ENCODE peak calls at places on chromosomes 1 and 21, in nine cellular contexts. J is AG04450, A is coronary artery, M is PC-3, T is GM06990, O is A549, G is Peyer's patch, I is small intestine, H is upper lobe of right lung. F is an unnamed sample.

GRCh38 chr1:182725264-182725965 is 41.0 kb upstream of the RGS8 start:
- DNase-seq in J (no peak), A (no peak), M (no peak), T (no peak), O (no peak), G (no peak), I (no peak), H (no peak), F (no peak)

GRCh38 chr1:224540535-224540934 is 75.6 kb upstream of the CNIH3 start:
- DNase-seq in J (no peak), A (no peak), M (no peak), T (no peak), O (no peak), G (no peak), I (no peak), H (no peak), F (no peak)

GRCh38 chr1:183105449-183105848 is 80.6 kb upstream of the LAMC2 start:
- DNase-seq in J (no peak), A (no peak), M (no peak), T (no peak), O (no peak), G (no peak), I (no peak), H (no peak), F (no peak)

GRCh38 chr1:224683981-224684380 is 67.9 kb downstream of the CNIH3 start:
- DNase-seq in J (no peak), A (no peak), M (no peak), T (no peak), O (no peak), G (no peak), I (no peak), H (no peak), F (no peak)

GRCh38 chr1:163410073-163410522 is 88.3 kb downstream of the NUF2 start:
- DNase-seq in J (peak; percentile 2), A (no peak), M (peak; percentile 85), T (no peak), O (peak; percentile 64), G (peak; percentile 19), I (peak; percentile 46), H (no peak), F (no peak)

GRCh38 chr21:17802568-17802967 is 16.6 kb downstream of the C21orf91 start:
- DNase-seq in J (peak; percentile 16), A (no peak), M (no peak), T (no peak), O (no peak), G (no peak), I (no peak), H (no peak), F (no peak)

GRCh38 chr21:41895643-41896493 is 16.7 kb upstream of the PRDM15 start:
- DNase-seq in J (no peak), A (no peak), M (no peak), T (no peak), O (no peak), G (peak; percentile 64), I (no peak), H (no peak), F (peak; percentile 76)

GRCh38 chr1:224696891-224697765 is 81.0 kb downstream of the CNIH3 start:
- DNase-seq in J (peak; percentile 61), A (no peak), M (peak; percentile 68), T (no peak), O (no peak), G (no peak), I (no peak), H (no peak), F (no peak)

GRCh38 chr1:152050886-152051764 is 14.3 kb upstream of the S100A11 start:
- DNase-seq in J (no peak), A (no peak), M (peak; percentile 44), T (no peak), O (peak; percentile 42), G (no peak), I (no peak), H (no peak), F (no peak)

GRCh38 chr1:117570988-117571409 is 34.8 kb upstream of the TENT5C start:
- DNase-seq in J (no peak), A (no peak), M (peak; percentile 83), T (no peak), O (no peak), G (peak; percentile 54), I (peak; percentile 73), H (peak; percentile 70), F (no peak)

GRCh38 chr1:9242338-9242969 is 7.9 kb downstream of the H6PD start:
- DNase-seq in J (no peak), A (peak; percentile 88), M (no peak), T (no peak), O (no peak), G (no peak), I (peak; percentile 73), H (peak; percentile 88), F (no peak)

DNA sequence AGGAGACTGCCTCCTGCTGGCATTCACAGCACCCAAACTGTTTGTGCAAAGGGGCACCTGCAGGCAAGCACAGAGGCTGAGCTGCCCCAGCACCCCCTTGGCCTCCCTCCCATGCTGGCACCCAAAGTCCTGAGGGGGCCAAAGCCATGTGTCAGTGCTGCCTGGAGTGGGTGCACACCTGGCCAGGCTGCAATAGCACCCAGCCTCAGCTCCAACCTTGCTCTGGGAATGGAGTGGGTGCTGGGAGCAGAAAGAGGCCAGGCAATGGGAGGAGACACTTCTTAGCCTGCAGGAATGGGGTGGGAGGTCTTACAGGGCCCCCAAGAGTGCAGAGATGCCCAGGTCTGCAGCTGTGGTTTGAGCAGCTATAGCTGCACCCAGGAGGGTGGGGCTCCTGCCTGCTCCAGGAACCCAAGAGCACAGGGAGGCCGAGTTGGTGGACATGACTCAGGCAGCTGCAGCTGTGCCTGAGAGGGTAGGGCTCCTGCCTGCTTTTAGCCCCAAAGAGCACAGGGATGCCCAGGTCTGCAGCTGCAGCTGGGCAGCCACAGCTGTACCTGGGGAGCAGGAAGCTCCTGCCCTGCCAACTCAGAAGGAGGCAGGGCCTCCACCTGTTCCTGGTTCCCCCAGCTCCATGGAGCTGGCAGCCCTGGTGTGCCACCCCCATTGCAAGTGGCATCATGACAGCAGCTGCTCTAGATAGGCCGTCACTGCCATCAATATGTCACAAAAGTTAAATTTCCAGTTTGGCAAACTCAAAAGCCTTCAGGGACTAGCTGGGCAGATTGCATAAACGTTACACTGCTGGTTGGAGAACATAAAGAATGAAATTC is 5.3 kb upstream of the CHD1L start:
- DNase-seq in J (no peak), A (no peak), M (peak; percentile 70), T (no peak), O (no peak), G (no peak), I (peak; percentile 83), H (no peak), F (no peak)
- H3K4me3 ChIP-seq in J (no peak overlapping the region), A (no peak overlapping the region), M (peak overlapping the region; percentile 17), T (no peak overlapping the region), O (no peak overlapping the region), G (no peak overlapping the region), I (no peak overlapping the region), H (no peak overlapping the region), F (no peak overlapping the region)

DNA sequence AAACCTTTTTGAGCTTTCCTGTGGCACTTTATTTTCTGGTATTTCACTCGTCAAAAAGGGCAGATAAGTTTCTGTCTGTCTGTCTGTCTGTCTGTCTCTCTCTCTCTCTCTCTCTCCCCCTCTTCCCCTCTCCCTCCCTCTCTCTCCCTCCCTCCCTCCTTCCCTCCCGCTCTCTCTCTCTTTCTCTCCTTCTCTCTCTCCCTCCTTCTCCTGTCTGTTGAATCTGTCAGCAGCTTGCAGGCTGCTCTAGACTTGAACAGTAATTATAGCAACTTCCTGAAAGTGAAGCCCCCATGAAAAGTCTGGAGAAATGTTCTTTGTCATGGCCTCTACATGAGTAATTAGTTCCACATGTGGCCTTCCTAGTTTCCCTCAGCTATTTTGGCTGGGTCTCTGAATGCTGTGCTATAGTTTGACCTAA is 275.2 kb upstream of the C1orf105 start:
- DNase-seq in J (no peak), A (no peak), M (no peak), T (no peak), O (no peak), G (no peak), I (no peak), H (no peak), F (no peak)
- H3K4me3 ChIP-seq in J (peak overlapping the region; percentile 84), A (peak overlapping the region; percentile 76), M (no peak overlapping the region), T (no peak overlapping the region), O (no peak overlapping the region), G (no peak overlapping the region), I (no peak overlapping the region), H (peak overlapping the region; percentile 48), F (no peak overlapping the region)

GRCh38 chr1:41362357-41362721 is 1.1 kb downstream of the FOXO6 start:
- DNase-seq in J (no peak), A (no peak), M (no peak), T (no peak), O (no peak), G (no peak), I (no peak), H (no peak), F (no peak)
- H3K4me3 ChIP-seq in J (no peak overlapping the region), A (peak overlapping the region; percentile 86), M (peak overlapping the region; percentile 66), T (no peak overlapping the region), O (peak overlapping the region; percentile 55), G (peak overlapping the region; percentile 92), I (peak overlapping the region; percentile 54), H (peak overlapping the region; percentile 59), F (peak overlapping the region; percentile 52)

GRCh38 chr1:27633298-27633610 is 1.7 kb downstream of the FGR start:
- DNase-seq in J (no peak), A (no peak), M (no peak), T (no peak), O (no peak), G (no peak), I (no peak), H (no peak), F (no peak)

GRCh38 chr1:27635410-27636142 is 591 bp upstream of the FGR start:
- DNase-seq in J (no peak), A (no peak), M (no peak), T (no peak), O (no peak), G (no peak), I (no peak), H (no peak), F (no peak)

GRCh38 chr1:27633640-27634165 is 1.3 kb downstream of the FGR start:
- DNase-seq in J (no peak), A (no peak), M (no peak), T (no peak), O (no peak), G (no peak), I (no peak), H (no peak), F (no peak)

GRCh38 chr1:27634982-27635362 is at the start of gene FGR:
- DNase-seq in J (no peak), A (no peak), M (no peak), T (no peak), O (no peak), G (peak; percentile 38), I (no peak), H (peak; percentile 86), F (no peak)

DNA sequence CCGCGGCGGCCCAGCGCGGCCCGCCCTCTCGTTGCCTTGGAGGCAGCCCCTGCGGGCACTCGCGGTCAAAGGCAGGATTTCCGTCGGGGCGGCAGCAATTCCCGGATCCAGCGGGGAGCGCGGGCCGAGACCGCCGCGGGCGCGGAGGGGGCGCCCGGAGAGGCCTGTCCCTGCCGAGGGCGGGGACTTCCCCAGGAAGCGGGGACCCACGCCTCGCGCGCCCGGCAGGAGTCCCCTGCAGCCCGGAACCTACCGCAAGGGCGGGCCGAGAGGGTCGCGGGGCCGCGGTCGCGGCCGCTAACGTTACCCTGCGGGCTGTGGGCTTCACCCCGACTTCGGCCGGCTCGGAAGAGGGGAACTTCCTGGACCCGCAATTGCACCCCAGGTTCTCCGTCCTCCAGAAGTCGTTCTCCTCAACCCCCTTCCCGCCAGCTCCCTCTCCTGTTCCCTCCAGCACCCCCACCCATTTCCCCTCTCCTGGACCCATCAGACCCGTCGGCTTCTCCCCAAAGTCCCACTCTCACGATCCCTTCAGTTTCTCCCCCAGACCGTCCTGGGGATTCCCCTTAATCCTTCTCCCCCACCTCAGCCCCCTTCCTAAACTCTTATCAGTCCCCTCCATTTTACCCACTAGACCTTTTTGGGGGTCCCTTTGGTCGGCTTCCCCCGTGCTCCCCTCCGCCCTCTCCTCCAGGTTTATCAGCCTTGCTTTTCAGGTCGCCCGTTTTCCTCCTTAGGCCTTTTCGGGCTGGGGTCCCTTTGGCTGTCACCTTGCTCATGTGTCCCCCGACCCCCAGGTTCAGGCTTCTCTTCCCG is 611 bp downstream of the FGR start:
- DNase-seq in J (no peak), A (no peak), M (no peak), T (peak; percentile 70), O (no peak), G (peak; percentile 51), I (no peak), H (peak; percentile 83), F (no peak)
- H3K4me3 ChIP-seq in J (peak overlapping the region; percentile 35), A (peak overlapping the region; percentile 68), M (no peak overlapping the region), T (peak overlapping the region; percentile 41), O (no peak overlapping the region), G (peak overlapping the region; percentile 59), I (peak overlapping the region; percentile 33), H (peak overlapping the region; percentile 53), F (peak overlapping the region; percentile 29)